ENCODE peak calls at places on chromosome 21, in four cellular contexts. Z, X, T and P are unnamed samples.

GRCh38 chr21:34693192-34693810 is 24.5 kb downstream of the CLIC6 start:
- DNase-seq in Z (peak), X (peak), T (peak), P (peak)

GRCh38 chr21:38494688-38495087 is 3.6 kb downstream of the ERG start:
- DNase-seq in Z (no peak), X (no peak), T (no peak), P (no peak)

GRCh38 chr21:45970674-45971486 is 10.7 kb upstream of the COL6A1 start:
- DNase-seq in Z (peak), X (peak), T (peak), P (peak)

GRCh38 chr21:43188712-43189151 is 19.9 kb downstream of the CRYAA start:
- DNase-seq in Z (no peak), X (peak), T (no peak), P (no peak)

GRCh38 chr21:35737899-35738341 is 322.4 kb downstream of the SETD4 start:
- DNase-seq in Z (no peak), X (no peak), T (no peak), P (no peak)

GRCh38 chr21:14736162-14736561 is 190.0 kb upstream of the SAMSN1 start:
- DNase-seq in Z (no peak), X (no peak), T (no peak), P (no peak)

GRCh38 chr21:36204980-36205379 is 48.4 kb downstream of the DOP1B start:
- DNase-seq in Z (no peak), X (no peak), T (no peak), P (no peak)

GRCh38 chr21:45556645-45557601 is 14.7 kb upstream of the SLC19A1 start:
- DNase-seq in Z (no peak), X (no peak), T (no peak), P (peak)

GRCh38 chr21:40334159-40334558 is 466.9 kb downstream of the PCP4 start:
- DNase-seq in Z (no peak), X (no peak), T (no peak), P (no peak)

GRCh38 chr21:40512590-40512989 is 334.4 kb downstream of the DSCAM start:
- DNase-seq in Z (peak), X (peak), T (no peak), P (peak)

GRCh38 chr21:37877171-37877570 is 39.1 kb downstream of the KCNJ6 start:
- DNase-seq in Z (no peak), X (no peak), T (no peak), P (no peak)

GRCh38 chr21:34942911-34943310 is 106.2 kb downstream of the RUNX1 start:
- DNase-seq in Z (no peak), X (no peak), T (no peak), P (no peak)

GRCh38 chr21:34974162-34974981 is 74.7 kb downstream of the RUNX1 start:
- DNase-seq in Z (no peak), X (no peak), T (peak), P (no peak)

GRCh38 chr21:39681257-39681656 is 63.7 kb upstream of the IGSF5 start:
- DNase-seq in Z (no peak), X (no peak), T (no peak), P (no peak)

GRCh38 chr21:24223625-24224024 is 1383.7 kb downstream of the MRPL39 start:
- DNase-seq in Z (no peak), X (no peak), T (no peak), P (no peak)

GRCh38 chr21:35070436-35070835 is 21.3 kb upstream of the RUNX1 start:
- DNase-seq in Z (no peak), X (no peak), T (no peak), P (no peak)

GRCh38 chr21:35002879-35003722 is 46.0 kb downstream of the RUNX1 start:
- DNase-seq in Z (no peak), X (no peak), T (no peak), P (no peak)

GRCh38 chr21:37527103-37527502 is 160.5 kb downstream of the DYRK1A start:
- DNase-seq in Z (no peak), X (no peak), T (no peak), P (no peak)

GRCh38 chr21:40049031-40049958 is 182.1 kb downstream of the PCP4 start:
- DNase-seq in Z (no peak), X (no peak), T (no peak), P (no peak)

GRCh38 chr21:32914424-32915070 is 111.2 kb upstream of the OLIG2 start:
- DNase-seq in Z (no peak), X (no peak), T (no peak), P (no peak)

GRCh38 chr21:32994305-32994704 is 31.4 kb upstream of the OLIG2 start:
- DNase-seq in Z (peak), X (no peak), T (no peak), P (peak)

GRCh38 chr21:8989883-8990325 is 1531.5 kb upstream of the TPTE start:
- DNase-seq in Z (no peak), X (no peak), T (peak), P (no peak)
- TF ChIP-seq FOXJ3 in Z (no peak), X (no peak), T (no peak), P (no peak)

GRCh38 chr21:42147386-42148020 is 71.4 kb upstream of the ABCG1 start:
- DNase-seq in Z (no peak), X (peak), T (no peak), P (peak)

GRCh38 chr21:42149656-42150457 is 69.1 kb upstream of the ABCG1 start:
- DNase-seq in Z (no peak), X (no peak), T (no peak), P (peak)

GRCh38 chr21:42148097-42148496 is 70.8 kb upstream of the ABCG1 start:
- DNase-seq in Z (no peak), X (no peak), T (no peak), P (no peak)

GRCh38 chr21:42146821-42147220 is 72.1 kb upstream of the ABCG1 start:
- DNase-seq in Z (no peak), X (peak), T (no peak), P (no peak)

GRCh38 chr21:42148584-42148983 is 70.4 kb upstream of the ABCG1 start:
- DNase-seq in Z (no peak), X (no peak), T (no peak), P (no peak)
- TF ChIP-seq FOXJ3 in Z (no peak), X (no peak), T (no peak), P (no peak)

GRCh38 chr21:41888749-41889376 is 9.7 kb upstream of the PRDM15 start:
- DNase-seq in Z (no peak), X (no peak), T (no peak), P (no peak)
- TF ChIP-seq FOXJ3 in Z (no peak), X (no peak), T (no peak), P (no peak)

GRCh38 chr21:25885880-25886279 is 151.1 kb downstream of the GABPA start:
- DNase-seq in Z (no peak), X (no peak), T (peak), P (no peak)
- TF ChIP-seq FOXJ3 in Z (no peak), X (no peak), T (no peak), P (no peak)

GRCh38 chr21:21109736-21110135 is 111.5 kb downstream of the NCAM2 start:
- DNase-seq in Z (no peak), X (no peak), T (no peak), P (no peak)

GRCh38 chr21:21111309-21111920 is 113.2 kb downstream of the NCAM2 start:
- DNase-seq in Z (no peak), X (no peak), T (no peak), P (no peak)

GRCh38 chr21:21114456-21114855 is 116.2 kb downstream of the NCAM2 start:
- DNase-seq in Z (no peak), X (no peak), T (no peak), P (no peak)
- TF ChIP-seq FOXJ3 in Z (no peak), X (no peak), T (no peak), P (no peak)